ENCODE peak calls at places on chromosomes 4 and X, in nine cellular contexts. One of them, this sample, is unnamed.

GRCh38 chr4:166174717-166175510 is 301.9 kb downstream of the TLL1 start:
- DNase-seq in H1: no peak
- DNase-seq in transverse colon: no peak
- DNase-seq in prostate gland: no peak
- DNase-seq in neural progenitor cell: no peak
- DNase-seq in tibial artery: no peak
- DNase-seq in endodermal cell: no peak
- DNase-seq in breast epithelium: no peak
- DNase-seq in cardiac muscle cell: no peak
- DNase-seq in this sample: no peak

GRCh38 chrX:77014655-77015377 is 432.4 kb upstream of the FGF16 start:
- DNase-seq in H1: peak; percentile 43
- DNase-seq in transverse colon: no peak
- DNase-seq in prostate gland: no peak
- DNase-seq in neural progenitor cell: peak; percentile 92
- DNase-seq in tibial artery: no peak
- DNase-seq in endodermal cell: peak; percentile 72
- DNase-seq in breast epithelium: no peak
- DNase-seq in cardiac muscle cell: peak; percentile 60
- DNase-seq in this sample: no peak

GRCh38 chr4:151690164-151690856 is 70.5 kb downstream of the GATB start:
- DNase-seq in H1: no peak
- DNase-seq in transverse colon: no peak
- DNase-seq in prostate gland: no peak
- DNase-seq in neural progenitor cell: peak; percentile 37
- DNase-seq in tibial artery: no peak
- DNase-seq in endodermal cell: no peak
- DNase-seq in breast epithelium: no peak
- DNase-seq in cardiac muscle cell: no peak
- DNase-seq in this sample: no peak

GRCh38 chr4:64781737-64782326 is 372.6 kb upstream of the TECRL start:
- DNase-seq in H1: no peak
- DNase-seq in transverse colon: no peak
- DNase-seq in prostate gland: no peak
- DNase-seq in neural progenitor cell: peak; percentile 2
- DNase-seq in tibial artery: no peak
- DNase-seq in endodermal cell: no peak
- DNase-seq in breast epithelium: no peak
- DNase-seq in cardiac muscle cell: peak; percentile 26
- DNase-seq in this sample: no peak

GRCh38 chr4:128823025-128823661 is 13.6 kb downstream of the JADE1 start:
- DNase-seq in H1: no peak
- DNase-seq in transverse colon: no peak
- DNase-seq in prostate gland: no peak
- DNase-seq in neural progenitor cell: no peak
- DNase-seq in tibial artery: no peak
- DNase-seq in endodermal cell: no peak
- DNase-seq in breast epithelium: no peak
- DNase-seq in cardiac muscle cell: no peak
- DNase-seq in this sample: no peak

GRCh38 chrX:141936080-141936479 is 32.4 kb downstream of the MAGEC1 start:
- DNase-seq in H1: no peak
- DNase-seq in transverse colon: no peak
- DNase-seq in prostate gland: no peak
- DNase-seq in neural progenitor cell: peak; percentile 2
- DNase-seq in tibial artery: no peak
- DNase-seq in endodermal cell: no peak
- DNase-seq in breast epithelium: no peak
- DNase-seq in cardiac muscle cell: no peak
- DNase-seq in this sample: no peak

GRCh38 chr4:156686120-156686519 is 285.5 kb downstream of the PDGFC start:
- DNase-seq in H1: no peak
- DNase-seq in transverse colon: no peak
- DNase-seq in prostate gland: no peak
- DNase-seq in neural progenitor cell: no peak
- DNase-seq in tibial artery: no peak
- DNase-seq in endodermal cell: no peak
- DNase-seq in breast epithelium: no peak
- DNase-seq in cardiac muscle cell: no peak
- DNase-seq in this sample: no peak

GRCh38 chr4:161650812-161651211 is 513.0 kb downstream of the FSTL5 start:
- DNase-seq in H1: no peak
- DNase-seq in transverse colon: no peak
- DNase-seq in prostate gland: no peak
- DNase-seq in neural progenitor cell: no peak
- DNase-seq in tibial artery: no peak
- DNase-seq in endodermal cell: no peak
- DNase-seq in breast epithelium: no peak
- DNase-seq in cardiac muscle cell: no peak
- DNase-seq in this sample: no peak

GRCh38 chr4:140085924-140086323 is 68.1 kb downstream of the MAML3 start:
- DNase-seq in H1: no peak
- DNase-seq in transverse colon: no peak
- DNase-seq in prostate gland: no peak
- DNase-seq in neural progenitor cell: no peak
- DNase-seq in tibial artery: no peak
- DNase-seq in endodermal cell: no peak
- DNase-seq in breast epithelium: no peak
- DNase-seq in cardiac muscle cell: no peak
- DNase-seq in this sample: no peak

GRCh38 chr4:40331937-40332336 is 3.2 kb upstream of the CHRNA9 start:
- DNase-seq in H1: no peak
- DNase-seq in transverse colon: no peak
- DNase-seq in prostate gland: no peak
- DNase-seq in neural progenitor cell: no peak
- DNase-seq in tibial artery: no peak
- DNase-seq in endodermal cell: no peak
- DNase-seq in breast epithelium: no peak
- DNase-seq in cardiac muscle cell: no peak
- DNase-seq in this sample: no peak

DNA sequence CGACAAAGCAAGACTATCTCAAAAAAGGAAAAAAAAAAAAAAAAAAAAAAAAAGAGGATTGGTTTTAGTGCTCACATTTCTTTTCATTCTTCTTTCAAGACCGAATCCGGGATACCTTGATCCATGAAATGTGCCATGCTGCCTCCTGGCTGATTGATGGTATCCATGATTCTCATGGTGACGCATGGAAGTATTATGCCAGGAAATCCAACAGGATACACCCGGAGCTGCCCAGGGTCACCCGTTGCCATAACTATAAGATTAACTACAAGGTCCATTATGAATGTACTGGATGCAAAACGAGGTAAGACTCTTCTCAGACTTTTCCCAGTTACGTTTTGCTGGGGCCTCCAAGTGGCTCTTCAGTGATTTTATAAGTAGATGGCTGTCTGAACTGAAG is 6.1 kb downstream of the CXCR3 start:
- DNase-seq in H1: no peak
- DNase-seq in transverse colon: no peak
- DNase-seq in prostate gland: no peak
- DNase-seq in neural progenitor cell: no peak
- DNase-seq in tibial artery: no peak
- DNase-seq in endodermal cell: no peak
- DNase-seq in breast epithelium: no peak
- DNase-seq in cardiac muscle cell: no peak
- DNase-seq in this sample: no peak
- H3K36me3 ChIP-seq in H1: peaks cover 4% of the 10 kb centered on the region
- H3K36me3 ChIP-seq in transverse colon: no peaks in the 10 kb centered on the region
- H3K36me3 ChIP-seq in prostate gland: no peaks in the 10 kb centered on the region
- H3K36me3 ChIP-seq in neural progenitor cell: no peaks in the 10 kb centered on the region
- H3K36me3 ChIP-seq in tibial artery: peaks cover 66% of the 10 kb centered on the region
- H3K36me3 ChIP-seq in endodermal cell: peaks cover 27% of the 10 kb centered on the region
- H3K36me3 ChIP-seq in breast epithelium: no peaks in the 10 kb centered on the region
- H3K36me3 ChIP-seq in cardiac muscle cell: peaks cover 4% of the 10 kb centered on the region
- H3K36me3 ChIP-seq in this sample: peaks cover 53% of the 10 kb centered on the region

GRCh38 chrX:41475611-41476241 is 28.6 kb downstream of the NYX start:
- DNase-seq in H1: peak; percentile 58
- DNase-seq in transverse colon: no peak
- DNase-seq in prostate gland: no peak
- DNase-seq in neural progenitor cell: peak; percentile 91
- DNase-seq in tibial artery: no peak
- DNase-seq in endodermal cell: peak; percentile 94
- DNase-seq in breast epithelium: no peak
- DNase-seq in cardiac muscle cell: no peak
- DNase-seq in this sample: no peak

GRCh38 chrX:41482153-41482850 is 35.2 kb downstream of the NYX start:
- DNase-seq in H1: no peak
- DNase-seq in transverse colon: no peak
- DNase-seq in prostate gland: no peak
- DNase-seq in neural progenitor cell: no peak
- DNase-seq in tibial artery: no peak
- DNase-seq in endodermal cell: peak; percentile 52
- DNase-seq in breast epithelium: no peak
- DNase-seq in cardiac muscle cell: no peak
- DNase-seq in this sample: no peak

GRCh38 chrX:41478397-41478911 is 31.3 kb downstream of the NYX start:
- DNase-seq in H1: no peak
- DNase-seq in transverse colon: no peak
- DNase-seq in prostate gland: no peak
- DNase-seq in neural progenitor cell: no peak
- DNase-seq in tibial artery: no peak
- DNase-seq in endodermal cell: peak; percentile 48
- DNase-seq in breast epithelium: no peak
- DNase-seq in cardiac muscle cell: no peak
- DNase-seq in this sample: no peak

GRCh38 chrX:41480508-41481260 is 33.5 kb downstream of the NYX start:
- DNase-seq in H1: no peak
- DNase-seq in transverse colon: no peak
- DNase-seq in prostate gland: no peak
- DNase-seq in neural progenitor cell: no peak
- DNase-seq in tibial artery: no peak
- DNase-seq in endodermal cell: no peak
- DNase-seq in breast epithelium: no peak
- DNase-seq in cardiac muscle cell: no peak
- DNase-seq in this sample: peak; percentile 51

DNA sequence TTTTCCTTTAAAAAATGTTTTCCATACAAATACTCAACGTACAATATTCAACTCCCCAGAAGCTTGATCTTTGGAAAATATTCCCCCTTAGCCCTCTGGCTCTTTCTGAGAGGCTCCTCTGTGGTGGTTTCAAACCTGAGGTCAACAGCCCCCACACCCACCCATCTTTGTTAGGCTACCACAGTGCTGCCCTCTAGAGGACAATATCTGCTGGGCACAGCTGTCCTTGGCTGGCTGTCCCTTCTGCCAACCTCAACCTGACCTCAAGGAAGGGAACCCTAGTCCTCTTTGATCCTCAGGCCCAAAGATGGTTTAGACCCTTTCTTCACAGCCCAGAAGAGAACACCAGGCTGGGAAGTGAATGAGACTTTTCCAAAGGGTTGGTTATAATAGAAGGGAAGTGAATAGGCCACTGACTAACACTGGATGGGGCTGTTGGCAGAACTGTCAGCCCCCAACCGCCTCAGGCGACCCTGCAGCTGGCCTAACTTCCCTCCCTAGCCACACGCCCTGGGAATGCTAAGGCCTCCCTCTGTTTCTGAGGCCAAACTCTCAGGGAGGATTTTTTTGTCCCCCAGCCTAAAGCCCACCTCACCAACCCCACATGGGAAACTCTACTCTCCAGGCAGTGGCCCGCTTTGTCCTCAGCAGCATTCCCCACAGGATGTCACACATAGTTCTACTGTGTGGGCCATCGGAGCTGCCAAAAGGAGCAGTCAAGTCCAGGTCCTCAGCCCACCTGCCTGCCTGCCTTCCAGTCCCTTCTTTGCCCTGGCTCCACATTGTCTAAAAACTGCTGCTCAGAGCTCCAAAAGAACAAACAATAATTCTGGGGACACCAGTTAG is 34.3 kb downstream of the NYX start:
- DNase-seq in H1: no peak
- DNase-seq in transverse colon: no peak
- DNase-seq in prostate gland: no peak
- DNase-seq in neural progenitor cell: peak; percentile 50
- DNase-seq in tibial artery: no peak
- DNase-seq in endodermal cell: peak; percentile 87
- DNase-seq in breast epithelium: no peak
- DNase-seq in cardiac muscle cell: no peak
- DNase-seq in this sample: no peak
- TF ChIP-seq CTCF in H1: peak; percentile 72
- TF ChIP-seq CTCF in transverse colon: no peak
- TF ChIP-seq CTCF in prostate gland: no peak
- TF ChIP-seq CTCF in neural progenitor cell: peak; percentile 57
- TF ChIP-seq CTCF in tibial artery: no peak
- TF ChIP-seq CTCF in endodermal cell: peak; percentile 78
- TF ChIP-seq CTCF in breast epithelium: no peak
- TF ChIP-seq CTCF in cardiac muscle cell: peak; percentile 39
- TF ChIP-seq CTCF in this sample: peak; percentile 29

DNA sequence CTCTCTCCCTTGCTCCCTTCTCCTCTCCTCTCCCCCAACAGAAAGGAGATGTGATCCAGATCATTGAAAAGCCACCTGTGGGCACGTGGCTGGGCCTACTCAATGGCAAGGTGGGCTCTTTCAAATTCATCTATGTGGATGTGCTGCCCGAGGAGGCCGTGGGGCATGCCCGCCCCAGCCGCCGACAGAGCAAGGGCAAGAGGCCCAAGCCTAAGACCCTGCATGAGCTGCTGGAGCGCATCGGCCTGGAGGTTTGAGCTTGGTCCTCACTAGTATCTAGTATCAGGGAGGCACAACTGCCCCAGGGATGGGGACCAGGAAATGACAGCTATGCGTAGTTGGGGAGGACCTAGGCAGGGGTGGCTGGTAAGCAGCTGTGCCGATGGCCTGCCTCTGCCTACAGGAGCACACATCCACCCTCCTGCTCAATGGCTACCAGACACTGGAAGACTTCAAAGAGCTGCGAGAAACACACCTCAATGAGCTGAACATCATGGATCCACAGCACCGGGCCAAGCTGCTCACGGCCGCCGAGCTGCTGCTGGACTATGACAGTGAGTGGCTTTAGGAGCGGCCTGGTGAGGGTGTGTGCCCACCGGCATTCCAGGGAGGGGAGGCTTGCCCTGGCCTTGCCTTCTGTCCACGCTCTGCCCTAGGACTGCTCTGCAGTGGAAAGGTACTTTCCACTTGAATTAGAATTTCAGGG is 13.0 kb downstream of the SASH3 start:
- DNase-seq in H1: no peak
- DNase-seq in transverse colon: no peak
- DNase-seq in prostate gland: no peak
- DNase-seq in neural progenitor cell: no peak
- DNase-seq in tibial artery: no peak
- DNase-seq in endodermal cell: no peak
- DNase-seq in breast epithelium: no peak
- DNase-seq in cardiac muscle cell: no peak
- DNase-seq in this sample: no peak
- H3K36me3 ChIP-seq in H1: no peaks in the 10 kb centered on the region
- H3K36me3 ChIP-seq in transverse colon: no peaks in the 10 kb centered on the region
- H3K36me3 ChIP-seq in prostate gland: no peaks in the 10 kb centered on the region
- H3K36me3 ChIP-seq in neural progenitor cell: no peaks in the 10 kb centered on the region
- H3K36me3 ChIP-seq in tibial artery: no peaks in the 10 kb centered on the region
- H3K36me3 ChIP-seq in endodermal cell: no peaks in the 10 kb centered on the region
- H3K36me3 ChIP-seq in breast epithelium: no peaks in the 10 kb centered on the region
- H3K36me3 ChIP-seq in cardiac muscle cell: no peaks in the 10 kb centered on the region
- H3K36me3 ChIP-seq in this sample: peaks cover 13% of the 10 kb centered on the region

DNA sequence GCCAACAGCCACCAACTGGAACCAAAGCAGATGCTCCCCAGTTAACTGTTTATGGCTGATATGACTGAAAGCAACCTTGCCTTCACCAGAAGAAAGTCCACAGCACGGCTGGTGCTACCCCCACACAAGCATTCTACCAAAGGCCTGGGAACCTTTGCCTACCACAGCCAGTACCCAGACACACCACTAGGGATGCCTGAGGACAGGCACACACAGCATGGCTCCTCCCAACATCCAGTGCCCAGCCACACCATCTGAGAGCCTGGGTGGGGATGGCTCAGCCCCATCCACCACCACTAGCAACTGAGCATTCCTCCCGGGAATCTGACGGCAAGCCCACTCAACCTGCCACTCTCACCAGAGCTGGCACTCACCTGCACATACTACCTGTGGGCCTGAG is 178.6 kb downstream of the SLC7A11 start:
- DNase-seq in H1: no peak
- DNase-seq in transverse colon: no peak
- DNase-seq in prostate gland: no peak
- DNase-seq in neural progenitor cell: no peak
- DNase-seq in tibial artery: no peak
- DNase-seq in endodermal cell: no peak
- DNase-seq in breast epithelium: no peak
- DNase-seq in cardiac muscle cell: no peak
- DNase-seq in this sample: no peak
- TF ChIP-seq CTCF in H1: peak; percentile 38
- TF ChIP-seq CTCF in transverse colon: no peak
- TF ChIP-seq CTCF in prostate gland: no peak
- TF ChIP-seq CTCF in neural progenitor cell: no peak
- TF ChIP-seq CTCF in tibial artery: no peak
- TF ChIP-seq CTCF in endodermal cell: no peak
- TF ChIP-seq CTCF in breast epithelium: no peak
- TF ChIP-seq CTCF in cardiac muscle cell: no peak
- TF ChIP-seq CTCF in this sample: no peak